ENCODE peak calls at places on chromosomes 12 and 14, in five cellular contexts. B is transverse colon, O is ovary, Y is mammary epithelial cell, H is epithelial cell of proximal tubule. Z is an unnamed sample.

GRCh38 chr12:76266797-76267196 is 81.4 kb downstream of the BBS10 start:
- DNase-seq in B (no peak), O (no peak), Y (peak), H (peak), Z (no peak)

GRCh38 chr14:23910081-23910875 is 43.3 kb upstream of the DHRS4 start:
- DNase-seq in B (peak), O (no peak), Y (peak), H (no peak), Z (no peak)

GRCh38 chr12:19712041-19712440 is 272.7 kb downstream of the AEBP2 start:
- DNase-seq in B (no peak), O (no peak), Y (peak), H (no peak), Z (no peak)

GRCh38 chr12:65881348-65881961 is 57.2 kb downstream of the HMGA2 start:
- DNase-seq in B (peak), O (peak), Y (no peak), H (no peak), Z (no peak)

GRCh38 chr12:23944067-23944466 is 5.4 kb downstream of the SOX5 start:
- DNase-seq in B (no peak), O (no peak), Y (no peak), H (no peak), Z (no peak)

GRCh38 chr12:75548879-75549278 is 37.5 kb upstream of the KRR1 start:
- DNase-seq in B (no peak), O (no peak), Y (no peak), H (no peak), Z (no peak)

GRCh38 chr14:51676549-51676948 is 24.8 kb downstream of the FRMD6 start:
- DNase-seq in B (no peak), O (no peak), Y (peak), H (no peak), Z (no peak)

GRCh38 chr12:56487448-56488040 is 417 bp downstream of the GLS2 start:
- DNase-seq in B (peak), O (peak), Y (peak), H (no peak), Z (no peak)

GRCh38 chr14:78690836-78691235 is 520.7 kb downstream of the NRXN3 start:
- DNase-seq in B (no peak), O (no peak), Y (no peak), H (no peak), Z (no peak)

GRCh38 chr12:118237053-118237665 is 101.2 kb downstream of the PEBP1 start:
- DNase-seq in B (no peak), O (no peak), Y (no peak), H (no peak), Z (no peak)

GRCh38 chr12:88753074-88753473 is 172.8 kb upstream of the KITLG start:
- DNase-seq in B (no peak), O (no peak), Y (peak), H (peak), Z (no peak)

GRCh38 chr14:104996483-104996882 is 10.9 kb downstream of the CLBA1 start:
- DNase-seq in B (no peak), O (no peak), Y (no peak), H (no peak), Z (no peak)

GRCh38 chr12:98646165-98646764 is 1.2 kb downstream of the APAF1 start:
- DNase-seq in B (no peak), O (no peak), Y (peak), H (no peak), Z (no peak)

GRCh38 chr12:11517080-11517479 is 121.7 kb upstream of the PRB2 start:
- DNase-seq in B (no peak), O (no peak), Y (no peak), H (no peak), Z (no peak)

GRCh38 chr12:11508699-11509098 is 113.3 kb upstream of the PRB2 start:
- DNase-seq in B (no peak), O (no peak), Y (peak), H (peak), Z (no peak)

GRCh38 chr12:11510671-11511070 is 115.3 kb upstream of the PRB2 start:
- DNase-seq in B (no peak), O (no peak), Y (no peak), H (no peak), Z (no peak)

GRCh38 chr12:11513288-11513687 is 117.9 kb upstream of the PRB2 start:
- DNase-seq in B (no peak), O (no peak), Y (no peak), H (no peak), Z (no peak)
- TF ChIP-seq CTCF in B (no peak), O (no peak), Y (peak), H (peak), Z (no peak)

DNA sequence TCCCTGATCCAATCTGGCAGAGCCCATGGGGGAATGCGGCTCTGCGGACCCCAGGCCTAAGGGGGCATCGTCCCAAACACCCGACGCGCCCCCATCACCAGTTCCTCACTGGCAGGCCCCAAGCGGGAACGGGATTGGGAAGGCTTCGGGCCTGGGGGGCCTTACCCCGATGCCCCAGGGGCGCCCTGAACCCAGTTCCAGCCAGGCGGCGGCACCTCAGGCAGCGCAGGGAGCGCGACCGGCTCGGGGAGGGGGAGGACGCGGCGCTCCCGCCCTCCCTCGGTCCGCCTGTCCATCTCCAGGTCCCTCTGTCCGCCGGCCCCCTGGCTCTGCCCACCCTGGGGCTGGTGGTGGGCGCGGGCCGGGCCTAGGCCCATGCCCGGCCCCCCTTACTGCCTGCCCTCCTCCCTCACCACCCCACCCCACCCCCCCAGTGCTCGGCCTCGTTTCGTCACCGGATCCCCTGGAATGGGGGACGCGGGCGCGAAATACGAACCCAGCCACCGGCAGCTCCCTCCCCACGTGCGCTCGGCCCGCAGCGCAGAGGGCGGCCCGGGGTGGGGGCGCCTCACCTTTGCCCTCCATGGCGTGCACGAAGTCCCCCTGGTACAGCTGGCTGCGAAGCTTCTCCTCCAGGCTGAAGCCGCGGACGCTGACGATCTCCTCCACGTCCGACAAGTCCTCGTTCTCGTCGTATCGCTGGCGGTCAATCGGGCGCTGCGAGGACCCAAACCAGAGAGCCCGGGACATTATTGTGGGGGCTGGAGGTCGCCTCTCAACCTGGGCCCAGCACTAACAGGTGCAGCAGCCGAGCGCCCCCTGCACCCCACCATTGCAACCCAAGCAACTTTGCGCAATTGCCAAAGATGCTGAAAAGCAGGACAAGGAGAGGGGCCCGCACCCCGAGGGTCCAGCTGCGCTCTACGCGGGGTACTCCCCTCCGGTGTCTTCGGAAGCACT is 2.3 kb downstream of the KDM2B start:
- DNase-seq in B (peak), O (peak), Y (no peak), H (no peak), Z (no peak)
- TF ChIP-seq CTCF in B (no peak), O (no peak), Y (no peak), H (no peak), Z (no peak)

GRCh38 chr12:90257927-90258624 is 549.4 kb upstream of the ATP2B1 start:
- DNase-seq in B (no peak), O (no peak), Y (no peak), H (no peak), Z (no peak)

GRCh38 chr12:90250766-90251165 is 542.1 kb upstream of the ATP2B1 start:
- DNase-seq in B (no peak), O (no peak), Y (no peak), H (no peak), Z (no peak)

GRCh38 chr12:90250041-90250440 is 541.4 kb upstream of the ATP2B1 start:
- DNase-seq in B (no peak), O (no peak), Y (peak), H (no peak), Z (no peak)

GRCh38 chr12:90253142-90253541 is 544.5 kb upstream of the ATP2B1 start:
- DNase-seq in B (no peak), O (no peak), Y (no peak), H (no peak), Z (no peak)

GRCh38 chr12:90253674-90254181 is 545.1 kb upstream of the ATP2B1 start:
- DNase-seq in B (peak), O (no peak), Y (peak), H (peak), Z (peak)
- TF ChIP-seq CTCF in B (no peak), O (no peak), Y (peak), H (peak), Z (no peak)

GRCh38 chr12:46944104-46944503 is 118.3 kb upstream of the SLC38A4 start:
- DNase-seq in B (no peak), O (no peak), Y (peak), H (no peak), Z (no peak)
- TF ChIP-seq CTCF in B (no peak), O (no peak), Y (no peak), H (peak), Z (no peak)

DNA sequence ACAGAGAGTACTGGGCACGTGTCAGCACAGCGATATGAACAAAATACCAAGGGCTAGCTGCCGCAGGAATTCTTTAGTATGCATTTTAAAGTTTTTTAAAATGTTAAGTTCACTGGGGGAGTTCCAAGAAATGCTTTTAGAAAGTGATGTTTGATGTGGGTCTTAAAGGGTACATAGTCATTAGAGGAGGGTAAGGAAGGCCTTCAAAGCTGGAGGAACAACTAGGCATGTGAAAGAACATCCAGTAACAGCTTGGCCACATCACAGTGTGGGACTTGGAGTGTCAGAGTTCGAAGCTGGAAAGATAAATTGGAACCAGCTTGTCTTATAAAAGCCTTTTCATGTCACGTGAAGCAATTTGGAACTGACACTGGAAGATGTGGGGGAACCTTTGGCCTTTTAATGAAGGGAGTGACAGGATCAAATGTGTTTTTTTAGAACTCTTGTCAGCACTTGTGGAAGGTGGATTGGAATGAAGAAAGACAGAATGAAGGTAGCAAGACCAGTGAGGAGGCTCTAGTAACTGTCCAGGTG is 57.7 kb downstream of the WDR20 start:
- DNase-seq in B (no peak), O (no peak), Y (no peak), H (no peak), Z (no peak)
- TF ChIP-seq CTCF in B (no peak), O (no peak), Y (no peak), H (no peak), Z (no peak)

GRCh38 chr12:51846911-51847829 is 1.3 kb downstream of the FIGNL2 start:
- DNase-seq in B (peak), O (peak), Y (no peak), H (no peak), Z (no peak)
- TF ChIP-seq CTCF in B (no peak), O (no peak), Y (no peak), H (no peak), Z (no peak)

GRCh38 chr12:123395236-123395635 is 11.3 kb downstream of the KMT5A start:
- DNase-seq in B (no peak), O (no peak), Y (no peak), H (no peak), Z (no peak)
- TF ChIP-seq CTCF in B (no peak), O (no peak), Y (no peak), H (no peak), Z (no peak)

Z was measured in thoracic aorta.